ENCODE peak calls at places on chromosome 16, in nine cellular contexts. R, U, S, K, A, T, I, F and E are unnamed samples.

GRCh38 chr16:68237243-68238028 is 1.5 kb upstream of the ESRP2 start:
- DNase-seq in A (peak; percentile 99), R (peak; percentile 96), F (peak; percentile 97), I (peak; percentile 99), K (peak; percentile 96), T (peak; percentile 93), S (peak; percentile 98), U (peak; percentile 98), E (peak; percentile 98)

GRCh38 chr16:84383106-84383505 is 14.8 kb downstream of the ATP2C2 start:
- DNase-seq in T (no peak), I (no peak), A (no peak), K (no peak), F (no peak), R (no peak), S (no peak), U (no peak), E (peak; percentile 29)

GRCh38 chr16:81710596-81710995 is 68.5 kb upstream of the PLCG2 start:
- DNase-seq in A (no peak), U (no peak), I (no peak), T (no peak), F (no peak), S (no peak), K (no peak), R (no peak), E (peak; percentile 54)

GRCh38 chr16:83802135-83802534 is 5.6 kb upstream of the HSBP1 start:
- DNase-seq in R (no peak), S (no peak), T (peak; percentile 35), K (peak; percentile 81), I (no peak), A (peak; percentile 69), U (no peak), F (no peak), E (no peak)

GRCh38 chr16:11597268-11597690 is 10.6 kb upstream of the LITAF start:
- DNase-seq in U (no peak), I (no peak), S (no peak), F (no peak), R (no peak), K (no peak), T (no peak), A (no peak), E (peak; percentile 72)

GRCh38 chr16:67749436-67750078 is 30.4 kb upstream of the GFOD2 start:
- DNase-seq in U (no peak), A (no peak), T (no peak), S (no peak), F (no peak), R (no peak), I (no peak), K (no peak), E (no peak)

GRCh38 chr16:85279874-85280545 is 167.7 kb upstream of the CIBAR2 start:
- DNase-seq in A (no peak), I (peak; percentile 80), T (no peak), F (no peak), U (peak; percentile 63), K (no peak), S (no peak), R (no peak), E (peak; percentile 86)

GRCh38 chr16:19940195-19940594 is 55.5 kb upstream of the GPRC5B start:
- DNase-seq in A (no peak), K (no peak), U (no peak), F (no peak), S (no peak), I (no peak), R (no peak), T (no peak), E (no peak)

GRCh38 chr16:81612351-81613170 is 166.5 kb upstream of the PLCG2 start:
- DNase-seq in U (no peak), F (no peak), T (no peak), K (no peak), S (no peak), R (no peak), A (peak; percentile 53), I (peak; percentile 61), E (no peak)

GRCh38 chr16:67666032-67666537 is 465 bp downstream of the ENKD1 start:
- DNase-seq in T (no peak), R (no peak), F (no peak), I (peak; percentile 62), K (no peak), S (peak; percentile 94), U (no peak), A (no peak), E (peak; percentile 89)

GRCh38 chr16:57469917-57470470 is 7.5 kb downstream of the POLR2C start:
- DNase-seq in S (no peak), K (no peak), F (no peak), A (no peak), U (no peak), R (no peak), T (no peak), I (no peak), E (peak; percentile 35)

GRCh38 chr16:4376126-4376819 is 4.6 kb downstream of the VASN start:
- DNase-seq in S (peak; percentile 97), U (peak; percentile 75), K (peak; percentile 84), A (peak; percentile 80), F (peak; percentile 67), T (no peak), R (no peak), I (peak; percentile 93), E (peak; percentile 77)

GRCh38 chr16:11085025-11085485 is 140.7 kb downstream of the CLEC16A start:
- DNase-seq in K (peak; percentile 47), I (no peak), U (no peak), S (no peak), R (no peak), F (no peak), T (no peak), A (no peak), E (no peak)

GRCh38 chr16:46972429-46972970 is 974 bp downstream of the DNAJA2 start:
- DNase-seq in K (peak; percentile 32), A (no peak), I (no peak), U (no peak), T (peak; percentile 44), S (no peak), R (no peak), F (peak; percentile 33), E (no peak)

GRCh38 chr16:8032406-8032805 is 557.9 kb downstream of the TMEM114 start:
- DNase-seq in I (no peak), F (no peak), U (no peak), A (no peak), K (no peak), R (no peak), T (no peak), S (no peak), E (no peak)

GRCh38 chr16:56910654-56911539 is 21.0 kb upstream of the HERPUD1 start:
- DNase-seq in R (no peak), A (no peak), T (no peak), F (no peak), S (no peak), I (no peak), U (peak; percentile 69), K (peak; percentile 93), E (no peak)

GRCh38 chr16:64304376-64304775 is 817.5 kb downstream of the CDH11 start:
- DNase-seq in S (no peak), A (no peak), U (no peak), F (no peak), R (no peak), K (no peak), T (no peak), I (no peak), E (no peak)

DNA sequence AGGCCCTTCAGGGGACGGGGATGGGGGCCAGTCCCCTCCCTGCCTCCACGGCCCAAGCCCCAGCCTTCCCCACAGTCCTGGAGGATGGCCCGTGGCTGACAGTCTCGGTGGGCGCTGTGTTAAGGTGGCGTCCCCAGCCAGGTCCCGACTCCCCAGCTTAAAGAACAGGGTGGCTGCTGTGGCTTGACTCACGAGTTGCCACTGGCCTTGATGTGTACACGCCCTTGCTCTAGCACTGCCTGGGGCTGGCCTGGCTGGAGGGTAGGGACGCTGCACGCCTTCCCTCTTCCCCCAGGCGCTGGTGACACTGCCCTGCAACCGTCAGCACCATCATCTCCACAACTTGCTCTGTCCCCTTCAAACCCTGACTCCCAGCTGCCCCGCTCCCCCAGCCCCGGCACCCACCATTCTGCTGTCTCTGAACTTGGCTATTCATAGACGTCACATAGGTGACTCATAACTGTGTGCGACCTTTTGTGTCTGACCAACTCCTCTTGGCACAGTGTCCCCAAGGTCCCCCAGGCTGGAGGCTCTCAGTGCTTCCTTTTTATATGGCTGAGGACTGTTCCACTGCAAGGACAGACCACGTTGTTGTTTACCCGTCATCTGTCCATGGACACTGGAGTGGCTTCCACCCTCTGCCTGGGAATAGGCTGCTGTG is 6.3 kb downstream of the GNPTG start:
- DNase-seq in A (no peak), I (no peak), F (no peak), U (no peak), K (peak; percentile 28), S (peak; percentile 49), R (peak; percentile 64), T (no peak), E (peak; percentile 69)
- TF ChIP-seq POLR2A in A (no peak), I (no peak), F (no peak), U (no peak), K (no peak), S (no peak), R (no peak), T (no peak), E (no peak)

DNA sequence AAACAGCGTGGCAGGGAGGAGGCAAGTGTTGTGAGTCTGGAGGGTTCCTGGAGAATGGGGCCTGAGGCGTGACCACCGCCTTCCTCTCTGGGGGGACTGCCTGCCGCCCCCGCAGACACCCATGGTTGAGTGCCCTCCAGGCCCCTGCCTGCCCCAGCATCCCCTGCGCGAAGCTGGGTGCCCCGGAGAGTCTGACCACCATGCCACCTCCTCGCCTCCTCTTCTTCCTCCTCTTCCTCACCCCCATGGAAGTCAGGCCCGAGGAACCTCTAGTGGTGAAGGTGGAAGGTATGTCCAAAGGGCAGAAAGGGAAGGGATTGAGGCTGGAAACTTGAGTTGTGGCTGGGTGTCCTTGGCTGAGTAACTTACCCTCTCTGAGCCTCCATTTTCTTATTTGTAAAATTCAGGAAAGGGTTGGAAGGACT is at the start of gene CD19:
- DNase-seq in I (no peak), T (no peak), F (no peak), K (no peak), S (no peak), A (no peak), R (no peak), U (peak; percentile 75), E (peak; percentile 89)
- TF ChIP-seq POLR2A in I (no peak), T (peak; percentile 62), F (no peak), K (no peak), S (no peak), A (no peak), R (no peak), U (no peak), E (no peak)

DNA sequence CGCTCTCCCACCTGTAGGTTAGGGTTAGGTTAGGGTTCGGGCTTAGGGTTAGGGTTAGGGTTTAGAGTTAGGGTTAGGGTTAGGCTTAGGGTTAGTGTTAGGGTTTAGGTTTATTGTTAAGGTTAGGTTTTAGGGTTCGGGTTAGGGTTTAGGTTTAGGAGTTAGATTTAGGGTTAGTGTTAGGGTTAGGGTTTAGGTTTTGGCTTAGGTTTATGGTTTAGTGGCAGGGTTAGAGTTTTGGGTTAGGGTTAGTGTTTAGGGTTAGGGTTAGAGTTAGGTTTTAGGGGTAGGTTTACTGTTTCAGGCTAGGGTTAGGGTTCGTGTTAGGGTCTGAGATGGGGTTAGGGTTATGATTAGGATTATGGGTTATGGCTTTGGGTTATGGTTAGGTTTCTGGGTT is 31.6 kb upstream of the ZCCHC14 start:
- DNase-seq in T (no peak), I (no peak), A (no peak), S (no peak), F (no peak), R (no peak), K (no peak), U (no peak), E (no peak)
- TF ChIP-seq POLR2A in T (no peak), I (no peak), A (no peak), S (no peak), F (no peak), R (no peak), K (no peak), U (no peak), E (no peak)

GRCh38 chr16:181668-182021 is 1.4 kb downstream of the HBQ1 start:
- DNase-seq in S (no peak), R (no peak), F (no peak), U (no peak), T (no peak), I (no peak), K (no peak), A (no peak), E (no peak)
- TF ChIP-seq POLR2A in S (no peak), R (no peak), F (no peak), U (no peak), T (peak; percentile 41), I (no peak), K (no peak), A (no peak), E (no peak)